ENCODE peak calls at places on chromosomes 11 and 22, in seven cellular contexts. G is tibial artery; Y is MCF 10A; D is NCI-H1436; I is left lung; P is GM23338; A is stimulated activated CD4-positive, alpha-beta T cell treated with anti-CD3 and anti-CD28 coated beads, Interleukin-4, amount 100 ng/mL, for 48 hours. S is an unnamed sample.

GRCh38 chr11:72058416-72059034 is 21.8 kb downstream of the NUMA1 start:
- DNase-seq in D (no peak), I (no peak), Y (no peak), A (no peak), G (no peak), P (no peak), S (no peak)

GRCh38 chr22:38454361-38455062 is 487 bp downstream of the KCNJ4 start:
- DNase-seq in D (no peak), G (no peak), A (no peak), P (no peak), Y (no peak), I (no peak), S (no peak)

GRCh38 chr11:71235719-71236118 is 16.7 kb downstream of the SHANK2 start:
- DNase-seq in Y (no peak), A (no peak), I (no peak), D (no peak), P (no peak), G (no peak), S (no peak)

GRCh38 chr11:77557553-77557952 is 32.2 kb upstream of the AQP11 start:
- DNase-seq in Y (peak), G (no peak), D (peak), P (peak), A (no peak), I (no peak), S (no peak)

GRCh38 chr22:36383110-36383581 is 4.6 kb downstream of the MYH9 start:
- DNase-seq in P (no peak), I (no peak), Y (peak), D (no peak), G (no peak), A (no peak), S (no peak)

GRCh38 chr11:97745515-97746050 is 1275.2 kb upstream of the CNTN5 start:
- DNase-seq in P (no peak), I (peak), Y (no peak), A (no peak), D (no peak), G (no peak), S (no peak)

GRCh38 chr22:24592144-24592845 is 578 bp downstream of the LRRC75B start:
- DNase-seq in Y (no peak), A (no peak), P (peak), G (no peak), D (no peak), I (no peak), S (no peak)

GRCh38 chr11:64858467-64859401 is 14.3 kb upstream of the CDC42BPG start:
- DNase-seq in I (peak), D (no peak), P (no peak), A (no peak), Y (no peak), G (no peak), S (peak)

GRCh38 chr11:116529681-116530080 is 243.1 kb downstream of the BUD13 start:
- DNase-seq in D (no peak), A (no peak), G (no peak), Y (no peak), P (no peak), I (no peak), S (no peak)

GRCh38 chr11:47264119-47264915 is 5.6 kb upstream of the MADD start:
- DNase-seq in G (no peak), Y (no peak), P (no peak), A (no peak), I (no peak), D (no peak), S (no peak)

GRCh38 chr11:5922749-5923426 is 19.2 kb upstream of the OR56A3 start:
- DNase-seq in Y (peak), P (no peak), I (no peak), D (no peak), A (no peak), G (no peak), S (no peak)

GRCh38 chr11:23280088-23280487 is 419.8 kb upstream of the CCDC179 start:
- DNase-seq in I (no peak), D (no peak), P (no peak), G (no peak), Y (no peak), A (no peak), S (no peak)

GRCh38 chr11:117979481-117980211 is 6.5 kb upstream of the IL10RA start:
- DNase-seq in I (no peak), G (no peak), P (no peak), Y (no peak), A (no peak), D (no peak), S (no peak)

GRCh38 chr11:6825333-6825744 is 20.1 kb upstream of the OR10A5 start:
- DNase-seq in A (no peak), P (no peak), D (no peak), Y (peak), I (no peak), G (no peak), S (no peak)

GRCh38 chr11:32430586-32431357 is 4.6 kb downstream of the WT1 start:
- DNase-seq in P (peak), D (no peak), A (no peak), I (peak), G (no peak), Y (no peak), S (no peak)

GRCh38 chr11:10727259-10727851 is 23.7 kb upstream of the CTR9 start:
- DNase-seq in I (no peak), Y (no peak), P (no peak), A (no peak), D (no peak), G (no peak), S (no peak)

GRCh38 chr11:101944896-101945295 is 28.6 kb upstream of the ANGPTL5 start:
- DNase-seq in G (no peak), A (no peak), Y (no peak), I (no peak), D (peak), P (no peak), S (no peak)

GRCh38 chr22:50683994-50684371 is 11.4 kb downstream of the SHANK3 start:
- DNase-seq in I (peak), P (no peak), D (no peak), A (no peak), Y (no peak), G (no peak), S (no peak)

GRCh38 chr11:30210357-30210756 is 20.5 kb upstream of the FSHB start:
- DNase-seq in I (no peak), G (no peak), Y (peak), D (no peak), A (no peak), P (no peak), S (no peak)

GRCh38 chr11:118144301-118144701 is 8.3 kb downstream of the SCN4B start:
- DNase-seq in Y (no peak), A (no peak), P (no peak), D (no peak), G (peak), I (no peak), S (no peak)

GRCh38 chr11:45468265-45468856 is 182.2 kb upstream of the SYT13 start:
- DNase-seq in G (no peak), Y (no peak), D (no peak), A (no peak), P (peak), I (no peak), S (no peak)

GRCh38 chr22:19064354-19065054 is 57.7 kb downstream of the DGCR2 start:
- DNase-seq in Y (no peak), A (no peak), P (no peak), I (no peak), G (peak), D (no peak), S (no peak)

GRCh38 chr11:69373251-69373635 is 79.3 kb downstream of the MYEOV start:
- DNase-seq in P (no peak), I (no peak), Y (no peak), D (no peak), A (no peak), G (no peak), S (no peak)

GRCh38 chr11:36436084-36436483 is 74.0 kb downstream of the TRAF6 start:
- DNase-seq in D (no peak), P (no peak), Y (no peak), I (no peak), A (no peak), G (no peak), S (no peak)

GRCh38 chr22:43897751-43898261 is 6.0 kb upstream of the PNPLA5 start:
- DNase-seq in D (no peak), A (peak), P (no peak), I (no peak), Y (no peak), G (no peak), S (no peak)

GRCh38 chr11:94084164-94084563 is 44.5 kb upstream of the PANX1 start:
- DNase-seq in G (no peak), A (no peak), Y (no peak), P (no peak), I (no peak), D (no peak), S (no peak)

GRCh38 chr22:21652547-21653545 is 10.7 kb downstream of the SDF2L1 start:
- DNase-seq in A (no peak), G (no peak), D (no peak), P (peak), I (peak), Y (no peak), S (no peak)

GRCh38 chr11:17722000-17722643 is 2.8 kb downstream of the MYOD1 start:
- DNase-seq in D (no peak), A (no peak), G (no peak), P (peak), Y (peak), I (no peak), S (no peak)